ENCODE peak calls at places on chromosomes 12 and 14, in four cellular contexts. G is choroid plexus epithelial cell, C is dorsolateral prefrontal cortex, N is transverse colon. V is an unnamed sample.

GRCh38 chr12:122087431-122088180 is 9.1 kb downstream of the MLXIP start:
- DNase-seq in G (no peak), C (no peak), N (no peak), V (no peak)

GRCh38 chr12:105986779-105987686 is 151.7 kb downstream of the NUAK1 start:
- DNase-seq in G (peak; percentile 96), C (no peak), N (no peak), V (no peak)

GRCh38 chr12:121036810-121037326 is 2.2 kb downstream of the OASL start:
- DNase-seq in G (peak; percentile 68), C (no peak), N (no peak), V (no peak)

GRCh38 chr14:27686137-27686536 is 1080.5 kb upstream of the FOXG1 start:
- DNase-seq in G (no peak), C (no peak), N (no peak), V (no peak)

GRCh38 chr14:49220492-49220891 is 365.7 kb downstream of the RPS29 start:
- DNase-seq in G (no peak), C (no peak), N (no peak), V (no peak)

GRCh38 chr12:82182601-82183000 is 175.6 kb downstream of the CCDC59 start:
- DNase-seq in G (peak; percentile 8), C (no peak), N (no peak), V (no peak)

GRCh38 chr12:95959107-95959506 is 16.0 kb downstream of the AMDHD1 start:
- DNase-seq in G (peak; percentile 34), C (no peak), N (no peak), V (no peak)

GRCh38 chr14:99884834-99885648 is 91.8 kb downstream of the EML1 start:
- DNase-seq in G (peak; percentile 86), C (no peak), N (no peak), V (no peak)

GRCh38 chr12:49428652-49429549 is 61.6 kb downstream of the SPATS2 start:
- DNase-seq in G (peak; percentile 85), C (no peak), N (no peak), V (no peak)

GRCh38 chr12:94265966-94266365 is 117.6 kb downstream of the PLXNC1 start:
- DNase-seq in G (no peak), C (no peak), N (no peak), V (no peak)

GRCh38 chr14:46582826-46583225 is 68.8 kb downstream of the RPL10L start:
- DNase-seq in G (no peak), C (no peak), N (no peak), V (no peak)

GRCh38 chr14:46580941-46581671 is 70.5 kb downstream of the RPL10L start:
- DNase-seq in G (peak; percentile 73), C (no peak), N (peak; percentile 14), V (peak; percentile 53)
- TF ChIP-seq CTCF in G (peak; percentile 74), C (peak; percentile 60), N (peak; percentile 62), V (peak; percentile 76)

DNA sequence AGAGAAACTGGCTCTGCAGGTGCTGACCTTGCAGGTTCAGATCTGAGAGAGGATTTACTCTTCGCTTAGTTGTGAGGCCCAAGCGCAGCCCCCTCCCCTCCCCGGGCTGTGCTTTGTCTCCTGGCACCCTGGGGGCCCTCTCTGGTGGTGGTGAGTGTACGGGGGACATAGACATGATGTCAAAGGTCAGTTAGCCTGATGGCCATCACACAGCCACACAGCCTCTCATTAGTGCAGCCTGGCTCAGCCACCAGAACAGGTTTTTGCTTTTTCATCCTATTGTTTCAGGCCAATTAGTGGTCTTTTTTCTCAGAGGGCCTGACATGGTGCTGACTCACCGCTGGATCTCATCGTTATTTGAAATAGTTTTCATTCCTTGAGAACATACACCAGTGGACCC is 437.9 kb downstream of the AACS start:
- DNase-seq in G (no peak), C (no peak), N (no peak), V (no peak)
- TF ChIP-seq CTCF in G (no peak), C (no peak), N (no peak), V (no peak)

GRCh38 chr12:113246478-113247122 is 25.3 kb downstream of the TPCN1 start:
- DNase-seq in G (no peak), C (no peak), N (no peak), V (no peak)
- TF ChIP-seq CTCF in G (no peak), C (no peak), N (no peak), V (no peak)

GRCh38 chr14:103343905-103344797 is 10.1 kb downstream of the EIF5 start:
- DNase-seq in G (no peak), C (no peak), N (no peak), V (no peak)
- TF ChIP-seq CTCF in G (no peak), C (no peak), N (no peak), V (no peak)